ENCODE peak calls at places on chromosomes 11 and 22, in nine cellular contexts. W is activated T-cell treated with anti-CD3 and anti-CD28 coated beads for 1 hour; X is pons; A is activated CD8-positive, alpha-beta memory T cell treated with anti-CD3 and anti-CD28 coated beads, Interleukin-2, amount 10 ng/mL, durations not matched to agents 7 days and 5 days; U is AG08395; Y is EL; Z is stimulated activated CD8-positive, alpha-beta memory T cell treated with anti-CD3 and anti-CD28 coated beads, Interleukin-4, amount 100 ng/mL, for 1 hour; C is fibroblast of pulmonary artery; T is NCI-H1105 treated with DMSO at 0.1 percent for 48 hours. Q is an unnamed sample.

GRCh38 chr11:68632802-68633201 is 51.5 kb upstream of the GAL start:
- DNase-seq in U (peak), W (peak), T (peak), Z (peak), Y (peak), A (peak), C (peak), X (no peak), Q (peak)

GRCh38 chr11:93541884-93542752 is 1.1 kb downstream of the SMCO4 start:
- DNase-seq in T (no peak), A (peak), X (no peak), W (peak), U (peak), Y (peak), C (peak), Z (peak), Q (peak)

GRCh38 chr11:70048279-70049024 is 29.7 kb upstream of the ANO1 start:
- DNase-seq in W (no peak), T (no peak), Z (no peak), Y (no peak), X (no peak), A (no peak), C (no peak), U (no peak), Q (peak)

GRCh38 chr11:103484545-103484944 is 375.3 kb downstream of the DYNC2H1 start:
- DNase-seq in X (no peak), C (no peak), T (no peak), A (no peak), U (no peak), W (no peak), Z (no peak), Y (no peak), Q (no peak)

GRCh38 chr11:15580775-15581095 is 466.0 kb downstream of the INSC start:
- DNase-seq in U (no peak), Z (no peak), X (no peak), T (no peak), W (no peak), Y (no peak), A (no peak), C (no peak), Q (no peak)

GRCh38 chr11:62141111-62142042 is 17.6 kb downstream of the INCENP start:
- DNase-seq in W (no peak), T (no peak), X (no peak), Y (no peak), Z (no peak), C (no peak), A (peak), U (no peak), Q (no peak)

GRCh38 chr11:83037877-83038276 is 33.8 kb downstream of the RAB30 start:
- DNase-seq in X (no peak), Z (no peak), W (no peak), A (no peak), T (no peak), Y (peak), C (no peak), U (no peak), Q (no peak)

GRCh38 chr11:117096140-117096972 is 1.9 kb downstream of the SIK3 start:
- DNase-seq in C (no peak), T (no peak), W (peak), X (peak), A (peak), Y (peak), Z (no peak), U (peak), Q (peak)

GRCh38 chr11:75272391-75272790 is 31.8 kb downstream of the TPBGL start:
- DNase-seq in Z (no peak), C (no peak), X (no peak), Y (no peak), W (no peak), U (no peak), T (no peak), A (peak), Q (no peak)

GRCh38 chr11:16938061-16938460 is 76.2 kb downstream of the PLEKHA7 start:
- DNase-seq in T (no peak), U (no peak), Y (no peak), A (no peak), C (no peak), Z (no peak), W (no peak), X (peak), Q (no peak)

GRCh38 chr11:68297812-68298658 is 14.4 kb upstream of the LRP5 start:
- DNase-seq in W (peak), X (peak), U (peak), A (peak), T (peak), Y (peak), C (peak), Z (peak), Q (peak)

GRCh38 chr11:115784796-115785521 is 280.7 kb upstream of the CADM1 start:
- DNase-seq in C (no peak), W (no peak), Z (no peak), A (no peak), U (no peak), X (no peak), Y (no peak), T (peak), Q (no peak)

GRCh38 chr11:22390283-22390655 is 52.1 kb downstream of the SLC17A6 start:
- DNase-seq in Y (no peak), X (no peak), C (no peak), A (no peak), U (no peak), W (no peak), T (no peak), Z (no peak), Q (no peak)

GRCh38 chr22:50184004-50184461 is 1.7 kb upstream of the TRABD start:
- DNase-seq in T (no peak), Z (no peak), X (peak), C (peak), A (no peak), U (peak), Y (peak), W (no peak), Q (peak)

GRCh38 chr22:25637032-25637431 is 72.6 kb downstream of the GRK3 start:
- DNase-seq in U (no peak), W (no peak), T (no peak), X (no peak), Y (no peak), Z (no peak), A (no peak), C (peak), Q (no peak)

GRCh38 chr22:39360674-39361413 is 11.1 kb downstream of the SYNGR1 start:
- DNase-seq in Z (no peak), X (no peak), W (no peak), Y (no peak), C (no peak), U (no peak), A (no peak), T (no peak), Q (no peak)

GRCh38 chr11:76947790-76948189 is 86.4 kb upstream of the B3GNT6 start:
- DNase-seq in T (no peak), W (no peak), U (no peak), C (no peak), X (no peak), A (no peak), Z (no peak), Y (no peak), Q (no peak)

GRCh38 chr11:79285756-79286155 is 155.1 kb downstream of the TENM4 start:
- DNase-seq in Y (no peak), C (no peak), U (no peak), W (no peak), X (no peak), A (no peak), T (no peak), Z (no peak), Q (no peak)

GRCh38 chr11:66479741-66480115 is 506 bp upstream of the DPP3 start:
- DNase-seq in C (no peak), Z (no peak), A (no peak), T (peak), Y (no peak), W (no peak), X (no peak), U (no peak), Q (no peak)

GRCh38 chr11:69894126-69895047 is 75.2 kb upstream of the FGF3 start:
- DNase-seq in W (no peak), A (no peak), X (no peak), T (no peak), U (no peak), C (no peak), Y (peak), Z (no peak), Q (no peak)

GRCh38 chr22:32164084-32164894 is 5.2 kb upstream of the C22orf42 start:
- DNase-seq in C (no peak), U (no peak), Z (no peak), W (no peak), Y (no peak), T (no peak), A (no peak), X (no peak), Q (no peak)

GRCh38 chr11:92122561-92122960 is 102.1 kb upstream of the FAT3 start:
- DNase-seq in T (no peak), U (no peak), Z (no peak), Y (no peak), C (no peak), W (no peak), X (no peak), A (no peak), Q (no peak)

Q was measured in hepatocyte.